ENCODE peak calls at places on chromosome 13, in four cellular contexts. U, S, P and M are unnamed samples.

GRCh38 chr13:26816876-26817275 is 56.3 kb upstream of the GPR12 start:
- DNase-seq in U (no peak), S (no peak), P (no peak), M (no peak)

GRCh38 chr13:50911051-50911690 is 1.6 kb downstream of the RNASEH2B start:
- DNase-seq in U (no peak), S (no peak), P (no peak), M (no peak)

GRCh38 chr13:39417643-39418042 is 185.3 kb downstream of the LHFPL6 start:
- DNase-seq in U (no peak), S (no peak), P (no peak), M (no peak)

GRCh38 chr13:28583661-28584091 is 75.3 kb upstream of the POMP start:
- DNase-seq in U (no peak), S (no peak), P (no peak), M (no peak)

GRCh38 chr13:51125495-51126226 is 14.6 kb upstream of the C13orf42 start:
- DNase-seq in U (no peak), S (peak; percentile 61), P (no peak), M (peak; percentile 53)

GRCh38 chr13:56953965-56954364 is 186.8 kb upstream of the PRR20A start:
- DNase-seq in U (no peak), S (no peak), P (no peak), M (no peak)

GRCh38 chr13:31859546-31859945 is 120.2 kb downstream of the RXFP2 start:
- DNase-seq in U (no peak), S (no peak), P (no peak), M (no peak)

GRCh38 chr13:44932171-44932849 is 57.0 kb downstream of the NUFIP1 start:
- DNase-seq in U (no peak), S (no peak), P (no peak), M (no peak)

GRCh38 chr13:112722433-112723250 is 32.8 kb downstream of the ATP11A start:
- DNase-seq in U (no peak), S (no peak), P (no peak), M (no peak)

GRCh38 chr13:73465629-73465974 is 406.8 kb downstream of the KLF5 start:
- DNase-seq in U (no peak), S (no peak), P (no peak), M (no peak)

GRCh38 chr13:111092685-111093084 is 22.4 kb upstream of the ARHGEF7 start:
- DNase-seq in U (no peak), S (no peak), P (no peak), M (no peak)

GRCh38 chr13:28820099-28821051 is at the start of gene MTUS2:
- DNase-seq in U (no peak), S (no peak), P (no peak), M (no peak)

GRCh38 chr13:112740502-112741131 is 50.8 kb downstream of the ATP11A start:
- DNase-seq in U (no peak), S (peak; percentile 89), P (no peak), M (peak; percentile 79)

GRCh38 chr13:112606125-112607001 is 18.4 kb upstream of the TUBGCP3 start:
- DNase-seq in U (peak; percentile 72), S (peak; percentile 96), P (peak; percentile 74), M (peak; percentile 93)

GRCh38 chr13:75368167-75368566 is 113.8 kb downstream of the TBC1D4 start:
- DNase-seq in U (no peak), S (no peak), P (no peak), M (peak; percentile 87)

GRCh38 chr13:39821977-39822376 is 166.5 kb downstream of the COG6 start:
- DNase-seq in U (no peak), S (no peak), P (no peak), M (no peak)

GRCh38 chr13:26017196-26017921 is 34.5 kb downstream of the SHISA2 start:
- DNase-seq in U (no peak), S (no peak), P (no peak), M (no peak)

GRCh38 chr13:25525884-25526283 is 154.1 kb downstream of the ATP8A2 start:
- DNase-seq in U (no peak), S (no peak), P (no peak), M (no peak)

GRCh38 chr13:86758116-86758515 is 913.1 kb upstream of the SLITRK5 start:
- DNase-seq in U (no peak), S (no peak), P (no peak), M (no peak)

GRCh38 chr13:112434937-112435523 is 58.9 kb downstream of the SPACA7 start:
- DNase-seq in U (no peak), S (no peak), P (no peak), M (no peak)

GRCh38 chr13:39397866-39398265 is 205.1 kb downstream of the LHFPL6 start:
- DNase-seq in U (no peak), S (no peak), P (no peak), M (no peak)

GRCh38 chr13:40694426-40694825 is 28.0 kb upstream of the FOXO1 start:
- DNase-seq in U (no peak), S (no peak), P (no peak), M (no peak)

GRCh38 chr13:100203696-100204367 is 114.9 kb downstream of the PCCA start:
- DNase-seq in U (no peak), S (no peak), P (no peak), M (no peak)

GRCh38 chr13:97302611-97303010 is 80.5 kb downstream of the MBNL2 start:
- DNase-seq in U (no peak), S (no peak), P (no peak), M (no peak)

GRCh38 chr13:54958781-54959180 is 1930.2 kb downstream of the OLFM4 start:
- DNase-seq in U (no peak), S (no peak), P (no peak), M (no peak)

GRCh38 chr13:112849500-112849899 is 119.5 kb upstream of the MCF2L start:
- DNase-seq in U (no peak), S (no peak), P (no peak), M (no peak)

GRCh38 chr13:74047925-74048324 is 86.3 kb downstream of the KLF12 start:
- DNase-seq in U (no peak), S (no peak), P (no peak), M (no peak)

GRCh38 chr13:44407891-44408290 is 34.3 kb downstream of the SERP2 start:
- DNase-seq in U (no peak), S (no peak), P (no peak), M (no peak)

GRCh38 chr13:87827479-87827878 is 156.3 kb downstream of the SLITRK5 start:
- DNase-seq in U (no peak), S (no peak), P (no peak), M (no peak)

GRCh38 chr13:109790951-109791605 is 4.7 kb upstream of the IRS2 start:
- DNase-seq in U (no peak), S (no peak), P (no peak), M (peak; percentile 25)

GRCh38 chr13:80921971-80922370 is 581.0 kb upstream of the SPRY2 start:
- DNase-seq in U (no peak), S (no peak), P (no peak), M (no peak)

GRCh38 chr13:66348745-66349720 is 881.1 kb downstream of the PCDH9 start:
- DNase-seq in U (no peak), S (no peak), P (no peak), M (peak; percentile 6)

GRCh38 chr13:28297341-28297740 is 159.0 kb downstream of the PAN3 start:
- DNase-seq in U (no peak), S (no peak), P (no peak), M (no peak)

GRCh38 chr13:26480246-26480855 is 77.1 kb upstream of the WASF3 start:
- DNase-seq in U (no peak), S (no peak), P (no peak), M (no peak)

GRCh38 chr13:32720026-32720425 is 133.8 kb downstream of the PDS5B start:
- DNase-seq in U (no peak), S (no peak), P (no peak), M (no peak)

DNA sequence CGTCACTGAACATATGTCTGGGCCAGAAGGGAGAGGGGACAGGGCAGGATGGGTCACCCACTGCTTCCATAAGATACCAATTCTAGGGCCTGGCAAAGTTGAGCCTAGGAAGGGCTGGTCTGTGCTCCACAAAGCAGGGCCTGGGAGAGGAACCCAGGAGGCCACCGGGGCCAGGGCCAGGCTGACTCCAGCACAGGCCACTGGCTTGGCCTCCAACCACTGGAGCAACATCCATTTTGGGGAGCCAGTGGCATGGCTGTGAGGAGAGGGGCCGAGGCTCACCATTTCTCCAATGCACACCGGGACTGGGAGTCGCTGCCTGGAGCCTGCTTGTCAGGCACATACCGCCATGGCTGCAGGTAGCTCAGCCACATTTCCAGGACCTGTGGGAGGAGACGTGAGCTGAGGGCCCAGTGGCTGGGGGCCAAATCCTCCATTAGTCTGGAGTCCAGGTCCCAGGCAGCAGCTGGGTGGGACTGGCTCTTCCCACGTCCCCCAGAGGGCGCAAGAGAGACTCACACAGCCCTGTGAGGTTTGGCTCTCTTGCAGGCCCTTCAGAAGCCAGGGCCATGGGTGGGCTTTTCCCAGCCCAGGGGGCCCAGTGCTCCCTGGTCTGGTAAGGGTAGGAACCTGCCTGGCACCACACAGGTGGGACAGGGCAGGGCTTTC is 27.7 kb downstream of the TUBA3C start:
- DNase-seq in U (no peak), S (no peak), P (no peak), M (no peak)
- H3K9me3 ChIP-seq in U (no peaks in the 10 kb centered on the region), S (no peaks in the 10 kb centered on the region), P (no peaks in the 10 kb centered on the region), M (peaks cover 10% of the 10 kb centered on the region)

GRCh38 chr13:43284162-43284561 is 260.8 kb downstream of the DNAJC15 start:
- DNase-seq in U (no peak), S (no peak), P (no peak), M (no peak)

DNA sequence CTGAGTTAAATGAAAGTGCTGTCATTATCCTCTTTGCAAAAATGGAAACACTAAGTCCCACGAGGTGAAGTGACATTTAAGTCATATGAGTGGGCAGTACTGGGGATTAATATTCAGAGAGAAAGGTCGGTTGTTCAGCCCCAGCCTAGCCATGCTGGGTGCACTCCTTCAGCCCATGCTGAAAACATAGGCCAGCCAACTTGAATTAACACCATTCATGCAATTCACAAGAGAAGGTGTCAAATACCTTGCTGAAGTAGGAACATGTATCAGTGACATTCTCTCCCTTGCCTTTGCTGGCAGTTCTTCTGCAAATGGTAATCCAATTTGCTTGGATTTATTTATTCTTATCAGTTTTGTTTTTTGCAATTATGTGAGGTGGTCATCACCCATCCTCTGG is 256.3 kb downstream of the DNAJC15 start:
- DNase-seq in U (no peak), S (no peak), P (no peak), M (no peak)
- H3K9me3 ChIP-seq in U (no peaks in the 10 kb centered on the region), S (no peaks in the 10 kb centered on the region), P (no peaks in the 10 kb centered on the region), M (no peaks in the 10 kb centered on the region)

DNA sequence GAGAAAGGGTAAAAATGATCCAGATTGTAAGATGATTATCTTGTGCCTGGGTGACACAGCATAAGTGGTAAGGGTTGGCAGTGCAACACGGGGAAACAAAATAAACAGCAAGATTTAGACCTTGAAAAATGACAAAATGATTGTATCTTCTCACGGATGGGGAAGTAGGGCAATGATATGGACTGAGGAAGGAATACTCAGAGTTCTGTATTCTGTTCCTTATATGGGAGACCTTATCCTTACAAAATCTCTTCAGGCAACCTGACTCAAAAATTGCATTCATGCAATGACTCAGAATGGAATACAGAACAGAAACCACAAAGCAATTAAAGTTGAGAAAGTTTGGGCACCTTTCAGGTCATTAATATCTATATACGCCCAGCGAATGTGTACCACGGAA is 149.0 kb downstream of the HS6ST3 start:
- DNase-seq in U (no peak), S (no peak), P (no peak), M (no peak)
- H3K9me3 ChIP-seq in U (no peaks in the 10 kb centered on the region), S (no peaks in the 10 kb centered on the region), P (no peaks in the 10 kb centered on the region), M (no peaks in the 10 kb centered on the region)

DNA sequence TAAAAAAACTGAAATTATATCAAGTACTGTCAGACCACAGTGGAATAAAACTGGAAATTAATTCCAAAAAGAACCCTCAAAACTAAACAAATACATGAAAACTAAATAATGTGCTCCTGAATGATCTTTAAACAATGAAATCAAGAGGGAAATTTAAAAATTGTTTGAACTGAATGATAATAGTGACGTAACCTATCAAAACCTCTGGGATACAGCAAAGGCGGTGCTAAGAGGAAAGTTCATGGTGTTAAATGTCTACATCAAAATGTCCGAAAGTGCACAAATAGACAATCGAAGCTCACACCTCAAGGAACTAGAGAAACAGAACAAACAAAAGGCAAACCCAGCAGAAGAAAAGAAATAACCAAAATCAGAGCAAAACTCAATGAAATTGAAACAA is 70.8 kb upstream of the TUBA3C start:
- DNase-seq in U (no peak), S (no peak), P (no peak), M (no peak)
- H3K9me3 ChIP-seq in U (no peaks in the 10 kb centered on the region), S (no peaks in the 10 kb centered on the region), P (no peaks in the 10 kb centered on the region), M (peaks cover 3% of the 10 kb centered on the region)